ENCODE peak calls at places on chromosome X, in eight cellular contexts. L, C, H, P, S, K, N and Z are unnamed samples.

GRCh38 chrX:132564026-132564425 is 75.2 kb upstream of the MBNL3 start:
- DNase-seq in L (no peak), C (peak), H (no peak), P (peak), S (no peak), K (no peak), N (no peak), Z (peak)

GRCh38 chrX:155865193-155865592 is 16.0 kb upstream of the VAMP7 start:
- DNase-seq in L (no peak), C (no peak), H (no peak), P (no peak), S (no peak), K (no peak), N (no peak), Z (no peak)

GRCh38 chrX:130296743-130297142 is 28.0 kb upstream of the ZNF280C start:
- DNase-seq in L (no peak), C (peak), H (no peak), P (peak), S (no peak), K (no peak), N (no peak), Z (peak)

GRCh38 chrX:2262679-2263055 is 238.1 kb downstream of the DHRSX start:
- DNase-seq in L (no peak), C (no peak), H (no peak), P (no peak), S (no peak), K (no peak), N (no peak), Z (no peak)

GRCh38 chrX:45775462-45775861 is 574.8 kb upstream of the DIPK2B start:
- DNase-seq in L (no peak), C (peak), H (peak), P (peak), S (no peak), K (no peak), N (no peak), Z (peak)

GRCh38 chrX:19886888-19887531 is 390 bp downstream of the SH3KBP1 start:
- DNase-seq in L (no peak), C (no peak), H (peak), P (peak), S (no peak), K (peak), N (peak), Z (no peak)

GRCh38 chrX:149374751-149375150 is 130.4 kb downstream of the IDS start:
- DNase-seq in L (no peak), C (peak), H (no peak), P (no peak), S (no peak), K (no peak), N (no peak), Z (no peak)

GRCh38 chrX:50579955-50580354 is 109.3 kb upstream of the DGKK start:
- DNase-seq in L (no peak), C (peak), H (peak), P (peak), S (peak), K (no peak), N (no peak), Z (peak)

GRCh38 chrX:136999021-136999420 is 34.8 kb downstream of the GPR101 start:
- DNase-seq in L (no peak), C (no peak), H (no peak), P (no peak), S (no peak), K (no peak), N (no peak), Z (no peak)

GRCh38 chrX:67544281-67544680 is 460 bp downstream of the AR start:
- DNase-seq in L (no peak), C (peak), H (peak), P (peak), S (no peak), K (no peak), N (peak), Z (peak)

GRCh38 chrX:124194903-124195302 is 137.6 kb upstream of the TEX13D start:
- DNase-seq in L (no peak), C (no peak), H (no peak), P (no peak), S (no peak), K (no peak), N (no peak), Z (no peak)

GRCh38 chrX:136954930-136955329 is 74.4 kb upstream of the RBMX start:
- DNase-seq in L (no peak), C (peak), H (peak), P (peak), S (no peak), K (no peak), N (no peak), Z (peak)

GRCh38 chrX:30005821-30006220 is 209.5 kb upstream of the MAGEB2 start:
- DNase-seq in L (no peak), C (no peak), H (no peak), P (no peak), S (no peak), K (no peak), N (no peak), Z (no peak)

GRCh38 chrX:153487590-153488071 is 7.1 kb upstream of the BGN start:
- DNase-seq in L (peak), C (no peak), H (no peak), P (peak), S (no peak), K (no peak), N (no peak), Z (no peak)

GRCh38 chrX:75596178-75596577 is 73.3 kb upstream of the ZDHHC15 start:
- DNase-seq in L (no peak), C (no peak), H (no peak), P (no peak), S (no peak), K (no peak), N (no peak), Z (peak)

GRCh38 chrX:40155617-40156471 is 58.1 kb upstream of the BCOR start:
- DNase-seq in L (no peak), C (no peak), H (no peak), P (no peak), S (no peak), K (peak), N (no peak), Z (no peak)

GRCh38 chrX:106168107-106168506 is at the start of gene PWWP3B:
- DNase-seq in L (no peak), C (peak), H (peak), P (peak), S (peak), K (peak), N (peak), Z (peak)

GRCh38 chrX:38335382-38335781 is 8.1 kb upstream of the RPGR start:
- DNase-seq in L (no peak), C (no peak), H (no peak), P (no peak), S (no peak), K (no peak), N (no peak), Z (no peak)

GRCh38 chrX:24561121-24561520 is 86.0 kb downstream of the PCYT1B start:
- DNase-seq in L (no peak), C (no peak), H (no peak), P (peak), S (no peak), K (no peak), N (no peak), Z (peak)

GRCh38 chrX:41302293-41302868 is 31.6 kb upstream of the DDX3X start:
- DNase-seq in L (no peak), C (no peak), H (peak), P (no peak), S (no peak), K (no peak), N (no peak), Z (no peak)

GRCh38 chrX:115968436-115969252 is 201.9 kb upstream of the AGTR2 start:
- DNase-seq in L (peak), C (peak), H (no peak), P (peak), S (peak), K (peak), N (peak), Z (peak)
- TF ChIP-seq CTCF in L (no peak), C (no peak), H (no peak), P (no peak), S (no peak), K (no peak), N (no peak), Z (no peak)

GRCh38 chrX:139892512-139892911 is 40.3 kb downstream of the ATP11C start:
- DNase-seq in L (no peak), C (no peak), H (no peak), P (no peak), S (no peak), K (no peak), N (no peak), Z (no peak)

GRCh38 chrX:139889760-139890159 is 43.1 kb downstream of the ATP11C start:
- DNase-seq in L (no peak), C (peak), H (no peak), P (peak), S (peak), K (no peak), N (no peak), Z (peak)

GRCh38 chrX:139890991-139891700 is 41.7 kb downstream of the ATP11C start:
- DNase-seq in L (no peak), C (peak), H (no peak), P (peak), S (peak), K (no peak), N (no peak), Z (peak)
- H3K4me3 ChIP-seq in L (no peak), C (no peak), H (no peak), P (no peak), S (no peak), K (no peak), N (no peak), Z (no peak)

GRCh38 chrX:23035493-23035892 is 35.7 kb downstream of the DDX53 start:
- DNase-seq in L (no peak), C (no peak), H (no peak), P (no peak), S (no peak), K (no peak), N (no peak), Z (no peak)
- TF ChIP-seq CTCF in L (no peak), C (no peak), H (no peak), P (no peak), S (no peak), K (no peak), N (no peak), Z (no peak)

GRCh38 chrX:27863813-27864212 is 56.0 kb downstream of the MAGEB10 start:
- DNase-seq in L (no peak), C (no peak), H (no peak), P (no peak), S (no peak), K (no peak), N (no peak), Z (no peak)
- H3K4me3 ChIP-seq in L (no peak), C (no peak), H (no peak), P (no peak), S (no peak), K (no peak), N (no peak), Z (no peak)

GRCh38 chrX:12894074-12894691 is 12.2 kb upstream of the TLR8 start:
- DNase-seq in L (no peak), C (peak), H (peak), P (peak), S (no peak), K (peak), N (peak), Z (peak)
- TF ChIP-seq CTCF in L (peak), C (peak), H (peak), P (peak), S (peak), K (no peak), N (peak), Z (peak)

GRCh38 chrX:17377047-17377692 is 2.2 kb downstream of the NHS start:
- DNase-seq in L (peak), C (peak), H (peak), P (no peak), S (no peak), K (peak), N (no peak), Z (peak)
- H3K4me3 ChIP-seq in L (peak), C (peak), H (peak), P (no peak), S (peak), K (no peak), N (peak), Z (peak)